ENCODE peak calls at places on chromosomes 4 and X, in four cellular contexts. S is HCT116, I is NCI-H2081, X is AG08396. Y is an unnamed sample.

GRCh38 chr4:85873566-85873965 is 398.6 kb downstream of the ARHGAP24 start:
- DNase-seq in X (no peak), S (no peak), I (no peak), Y (no peak)

GRCh38 chr4:73409978-73410588 is 6.0 kb downstream of the ALB start:
- DNase-seq in S (no peak), X (no peak), I (no peak), Y (no peak)

GRCh38 chr4:5611656-5612187 is 96.6 kb downstream of the EVC2 start:
- DNase-seq in I (no peak), S (no peak), X (no peak), Y (no peak)

GRCh38 chr4:185520119-185520518 is 15.2 kb downstream of the PDLIM3 start:
- DNase-seq in S (no peak), X (no peak), I (no peak), Y (no peak)

GRCh38 chr4:110970642-110971041 is 347.8 kb upstream of the PITX2 start:
- DNase-seq in X (peak), S (peak), I (peak), Y (no peak)

GRCh38 chr4:80466618-80467017 is 131.1 kb downstream of the CFAP299 start:
- DNase-seq in X (no peak), S (no peak), I (no peak), Y (no peak)

GRCh38 chr4:118803253-118803652 is 32.7 kb downstream of the SEC24D start:
- DNase-seq in I (no peak), X (no peak), S (no peak), Y (no peak)

GRCh38 chr4:74933562-74934015 is 673 bp downstream of the PARM1 start:
- DNase-seq in I (no peak), X (peak), S (no peak), Y (no peak)

GRCh38 chr4:153152453-153153338 is 51.5 kb upstream of the TRIM2 start:
- DNase-seq in I (peak), X (peak), S (no peak), Y (no peak)

GRCh38 chr4:14719053-14719452 is 283.2 kb upstream of the CPEB2 start:
- DNase-seq in I (no peak), S (no peak), X (no peak), Y (peak)

GRCh38 chr4:18291981-18292380 is 270.4 kb upstream of the LCORL start:
- DNase-seq in S (no peak), X (no peak), I (no peak), Y (no peak)

GRCh38 chrX:45031830-45032229 is 158.8 kb downstream of the KDM6A start:
- DNase-seq in S (no peak), I (no peak), X (no peak), Y (no peak)

GRCh38 chrX:128728943-128729342 is 676.7 kb upstream of the ACTRT1 start:
- DNase-seq in S (no peak), X (no peak), I (no peak), Y (no peak)

GRCh38 chr4:180665481-180665880 is 1577.7 kb upstream of the TENM3 start:
- DNase-seq in S (no peak), I (no peak), X (no peak), Y (no peak)

GRCh38 chr4:168491563-168491962 is 5.3 kb upstream of the PALLD start:
- DNase-seq in X (no peak), S (no peak), I (no peak), Y (no peak)

GRCh38 chr4:149932188-149932587 is 116.5 kb upstream of the IQCM start:
- DNase-seq in I (no peak), S (no peak), X (no peak), Y (no peak)

GRCh38 chr4:146329042-146329716 is 114.8 kb downstream of the REELD1 start:
- DNase-seq in X (no peak), I (no peak), S (no peak), Y (peak)

GRCh38 chr4:189305500-189305899 is 635.2 kb upstream of the FRG1 start:
- DNase-seq in I (peak), X (no peak), S (no peak), Y (no peak)

GRCh38 chrX:78314561-78314960 is 12.8 kb downstream of the CYSLTR1 start:
- DNase-seq in I (no peak), S (no peak), X (no peak), Y (no peak)

GRCh38 chr4:122508083-122508482 is 51.6 kb upstream of the IL2 start:
- DNase-seq in S (no peak), I (no peak), X (no peak), Y (no peak)

GRCh38 chrX:133655262-133655913 is 240.1 kb upstream of the GPC4 start:
- DNase-seq in X (no peak), I (no peak), S (no peak), Y (no peak)

GRCh38 chrX:21606037-21606436 is 52.1 kb downstream of the KLHL34 start:
- DNase-seq in I (no peak), S (no peak), X (no peak), Y (no peak)